ENCODE peak calls at places on chromosomes 1 and 21, in eight cellular contexts. R, Q, V, F, G, W, D and U are unnamed samples. For H3K27me3, the result is how much of the 10 kb centered on the place peaks cover.

GRCh38 chr1:116433283-116434257 is 60.5 kb downstream of the ATP1A1 start:
- DNase-seq in R (peak), Q (peak), V (no peak), F (no peak), G (no peak), W (no peak), D (no peak), U (peak)

GRCh38 chr1:171814692-171815091 is 26.6 kb upstream of the DNM3 start:
- DNase-seq in R (no peak), Q (peak), V (no peak), F (no peak), G (no peak), W (no peak), D (no peak), U (no peak)

GRCh38 chr1:6141601-6142000 is 38.5 kb downstream of the CHD5 start:
- DNase-seq in R (no peak), Q (no peak), V (no peak), F (no peak), G (no peak), W (peak), D (no peak), U (peak)

GRCh38 chr1:209202826-209203439 is 380.6 kb upstream of the CAMK1G start:
- DNase-seq in R (no peak), Q (peak), V (no peak), F (no peak), G (no peak), W (peak), D (no peak), U (no peak)

GRCh38 chr1:114319480-114319879 is 165.8 kb upstream of the SYT6 start:
- DNase-seq in R (no peak), Q (peak), V (no peak), F (no peak), G (no peak), W (no peak), D (no peak), U (no peak)

GRCh38 chr1:53691326-53691725 is 47.6 kb downstream of the GLIS1 start:
- DNase-seq in R (no peak), Q (no peak), V (no peak), F (no peak), G (no peak), W (no peak), D (no peak), U (no peak)

GRCh38 chr1:7208647-7209180 is 423.5 kb downstream of the CAMTA1 start:
- DNase-seq in R (no peak), Q (no peak), V (no peak), F (no peak), G (no peak), W (no peak), D (no peak), U (no peak)

GRCh38 chr1:74733616-74734484 is 898 bp downstream of the TYW3 start:
- DNase-seq in R (no peak), Q (peak), V (no peak), F (no peak), G (no peak), W (no peak), D (no peak), U (no peak)

GRCh38 chr1:59804301-59804700 is 10.4 kb upstream of the HOOK1 start:
- DNase-seq in R (no peak), Q (no peak), V (no peak), F (no peak), G (no peak), W (no peak), D (no peak), U (no peak)

GRCh38 chr1:55402117-55402516 is 187.0 kb upstream of the USP24 start:
- DNase-seq in R (no peak), Q (peak), V (no peak), F (no peak), G (no peak), W (no peak), D (no peak), U (no peak)

GRCh38 chr1:21139601-21140000 is 37.1 kb downstream of the EIF4G3 start:
- DNase-seq in R (peak), Q (peak), V (no peak), F (no peak), G (no peak), W (no peak), D (peak), U (peak)

GRCh38 chr1:78627321-78627720 is 7.1 kb downstream of the IFI44L start:
- DNase-seq in R (no peak), Q (no peak), V (no peak), F (no peak), G (no peak), W (no peak), D (no peak), U (no peak)

GRCh38 chr1:231508497-231508896 is 20.0 kb upstream of the TSNAX start:
- DNase-seq in R (no peak), Q (peak), V (no peak), F (no peak), G (no peak), W (no peak), D (no peak), U (no peak)

GRCh38 chr1:27005648-27006496 is 6.8 kb downstream of the TENT5B start:
- DNase-seq in R (no peak), Q (no peak), V (no peak), F (no peak), G (no peak), W (peak), D (no peak), U (no peak)
- TF ChIP-seq CTCF in R (no peak), Q (no peak), V (no peak), F (no peak), G (no peak), W (peak), D (no peak), U (no peak)

GRCh38 chr21:44926364-44927101 is 5.8 kb upstream of the ITGB2 start:
- DNase-seq in R (peak), Q (peak), V (no peak), F (no peak), G (no peak), W (peak), D (no peak), U (no peak)
- H3K27ac ChIP-seq in R (no peak), Q (no peak), V (peak), F (no peak), G (no peak), W (no peak), D (no peak), U (no peak)

DNA sequence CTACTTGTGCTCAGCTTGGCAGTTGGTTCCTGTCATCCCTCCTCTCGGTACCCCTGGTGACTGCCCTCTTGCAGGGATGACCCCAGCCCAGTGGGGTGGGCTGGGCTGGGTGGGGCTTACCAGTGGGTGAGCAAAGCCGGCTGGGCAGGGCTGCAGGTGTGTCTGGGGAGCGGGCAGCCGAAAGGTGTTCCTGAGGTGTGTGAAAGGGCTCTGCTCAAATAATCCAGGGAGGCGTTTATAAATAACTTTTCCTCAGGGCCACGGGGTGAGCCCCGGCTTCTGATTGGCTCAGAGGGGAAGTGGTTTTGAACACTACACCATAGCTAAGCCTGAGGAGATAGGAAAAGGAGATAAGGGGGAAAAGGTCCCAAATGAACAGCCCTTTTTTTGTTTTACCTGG is at the start of gene SLC26A9:
- DNase-seq in R (no peak), Q (no peak), V (no peak), F (no peak), G (no peak), W (no peak), D (no peak), U (no peak)
- H3K27me3 ChIP-seq in R (under half), Q (under half), V (under half), F (under half), G (under half), W (under half), D (under half), U (under half)

GRCh38 chr1:41418868-41419583 is 57.8 kb downstream of the FOXO6 start:
- DNase-seq in R (peak), Q (peak), V (no peak), F (peak), G (peak), W (peak), D (no peak), U (peak)

GRCh38 chr1:41416552-41417334 is 55.5 kb downstream of the FOXO6 start:
- DNase-seq in R (peak), Q (peak), V (peak), F (peak), G (peak), W (peak), D (peak), U (peak)

GRCh38 chr1:41417746-41418145 is 56.5 kb downstream of the FOXO6 start:
- DNase-seq in R (no peak), Q (no peak), V (no peak), F (no peak), G (no peak), W (no peak), D (no peak), U (peak)

GRCh38 chr1:41416081-41416480 is 54.8 kb downstream of the FOXO6 start:
- DNase-seq in R (no peak), Q (no peak), V (no peak), F (no peak), G (no peak), W (no peak), D (no peak), U (no peak)

DNA sequence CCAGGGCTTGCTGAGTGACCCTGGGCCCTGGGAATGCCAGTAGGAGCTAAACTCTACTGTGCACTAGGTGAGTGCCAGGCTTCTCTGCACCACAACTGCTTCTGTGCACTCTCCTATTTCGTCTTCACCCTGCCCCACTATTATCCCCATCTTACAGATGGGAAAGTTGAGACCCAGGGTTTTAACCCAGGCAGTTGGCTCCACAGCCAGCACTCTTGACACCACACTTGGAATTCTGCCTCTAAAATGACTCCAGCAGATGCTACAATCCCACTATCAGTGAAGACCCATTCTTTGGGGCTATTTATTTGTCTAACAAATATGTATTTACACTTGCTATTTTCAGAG is 56.1 kb downstream of the FOXO6 start:
- DNase-seq in R (no peak), Q (no peak), V (no peak), F (no peak), G (no peak), W (no peak), D (no peak), U (no peak)
- TF ChIP-seq CTCF in R (peak), Q (no peak), V (no peak), F (no peak), G (no peak), W (no peak), D (no peak), U (no peak)